ENCODE peak calls at places on chromosomes 12 and 14, in five cellular contexts. L is left ventricle myocardium inferior, O is pancreas, M is fibroblast of villous mesenchyme, P is uterus. B is an unnamed sample.
A peak's percentile ranks its signal among the peaks of the same experiment; 100 is the strongest.

GRCh38 chr14:99038401-99038800 is 233.6 kb downstream of the BCL11B start:
- DNase-seq in L (no peak), M (no peak), O (no peak), P (no peak), B (peak; percentile 56)

GRCh38 chr12:57127101-57127709 is 1.1 kb upstream of the LRP1 start:
- DNase-seq in M (no peak), P (peak; percentile 73), L (peak; percentile 77), O (peak; percentile 91), B (no peak)

GRCh38 chr12:44224399-44224798 is 388.5 kb downstream of the TMEM117 start:
- DNase-seq in P (no peak), L (no peak), M (no peak), O (no peak), B (no peak)

GRCh38 chr14:99195602-99196309 is 76.2 kb downstream of the BCL11B start:
- DNase-seq in L (no peak), O (no peak), P (no peak), M (no peak), B (peak; percentile 31)

GRCh38 chr12:3273409-3273853 is 196.3 kb downstream of the TSPAN9 start:
- DNase-seq in O (no peak), L (no peak), P (no peak), M (no peak), B (peak; percentile 43)

GRCh38 chr14:64800000-64800399 is 79.7 kb downstream of the SPTB start:
- DNase-seq in O (no peak), M (peak; percentile 31), P (no peak), L (peak; percentile 39), B (peak; percentile 28)

GRCh38 chr12:10705655-10706054 is 17.5 kb downstream of the YBX3 start:
- DNase-seq in M (peak; percentile 28), P (no peak), L (no peak), O (no peak), B (peak; percentile 40)

GRCh38 chr12:132528564-132529106 is 38.7 kb downstream of the FBRSL1 start:
- DNase-seq in L (no peak), M (no peak), P (no peak), O (no peak), B (no peak)

GRCh38 chr12:3298603-3299002 is 192.4 kb upstream of the PRMT8 start:
- DNase-seq in L (no peak), O (no peak), P (no peak), M (no peak), B (no peak)

GRCh38 chr14:92397839-92398564 is 75.0 kb downstream of the SLC24A4 start:
- DNase-seq in O (no peak), P (no peak), L (no peak), M (no peak), B (no peak)

GRCh38 chr12:27984275-27984674 is 11.7 kb upstream of the PTHLH start:
- DNase-seq in M (peak; percentile 61), O (no peak), L (no peak), P (no peak), B (peak; percentile 78)

GRCh38 chr12:12466157-12466556 is 96.5 kb downstream of the DUSP16 start:
- DNase-seq in O (no peak), L (no peak), P (no peak), M (no peak), B (no peak)

GRCh38 chr12:107847830-107848229 is 73.3 kb downstream of the ASCL4 start:
- DNase-seq in O (no peak), P (no peak), M (no peak), L (no peak), B (no peak)

GRCh38 chr14:62364161-62364560 is 601.9 kb downstream of the SNAPC1 start:
- DNase-seq in L (no peak), P (no peak), O (no peak), M (no peak), B (no peak)

GRCh38 chr12:49041036-49041880 is 19.3 kb downstream of the KMT2D start:
- DNase-seq in O (peak; percentile 72), M (no peak), P (no peak), L (no peak), B (no peak)

GRCh38 chr12:96233941-96234461 is 39.8 kb downstream of the ELK3 start:
- DNase-seq in L (peak; percentile 92), O (no peak), P (peak; percentile 99), M (peak; percentile 82), B (peak; percentile 97)

GRCh38 chr14:76958020-76958965 is 70.2 kb downstream of the IRF2BPL start:
- DNase-seq in M (no peak), L (no peak), O (peak; percentile 11), P (no peak), B (no peak)

GRCh38 chr14:76954791-76955190 is 73.7 kb downstream of the IRF2BPL start:
- DNase-seq in M (no peak), O (no peak), P (no peak), L (no peak), B (no peak)

GRCh38 chr14:76955575-76956252 is 72.8 kb downstream of the IRF2BPL start:
- DNase-seq in L (no peak), M (peak; percentile 75), P (no peak), O (no peak), B (peak; percentile 68)

GRCh38 chr14:76957224-76957881 is 71.2 kb downstream of the IRF2BPL start:
- DNase-seq in M (no peak), L (no peak), P (no peak), O (peak; percentile 51), B (no peak)

GRCh38 chr14:76956253-76957090 is 72.0 kb downstream of the IRF2BPL start:
- DNase-seq in O (peak; percentile 95), P (peak; percentile 79), M (peak; percentile 93), L (peak; percentile 88), B (peak; percentile 92)
- H3K4me3 ChIP-seq in O (peak overlapping the region; percentile 31), P (peak overlapping the region; percentile 43), M (peak overlapping the region; percentile 27), L (peak overlapping the region; percentile 61), B (no peak overlapping the region)

DNA sequence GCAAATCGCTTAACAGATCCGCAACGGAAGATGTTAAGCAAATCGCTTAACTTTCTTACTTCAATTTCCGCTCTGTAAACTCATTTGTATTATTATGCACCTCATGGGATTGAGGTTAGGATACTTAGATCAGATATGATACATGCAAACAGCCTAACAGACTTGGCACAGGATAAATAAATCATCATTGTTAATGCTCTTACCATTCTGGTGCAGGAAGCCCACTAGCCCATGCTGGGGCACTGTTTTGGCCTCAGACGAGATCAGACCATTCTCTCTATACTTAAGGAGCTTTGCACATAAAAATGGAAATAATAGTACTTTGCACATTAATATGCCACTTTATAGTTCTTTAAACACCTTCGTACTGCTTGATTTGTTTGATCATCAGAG is 445 bp downstream of the NCAPD2 start:
- DNase-seq in P (no peak), L (no peak), M (no peak), O (no peak), B (no peak)
- TF ChIP-seq CTCF in P (no peak), L (no peak), M (no peak), O (no peak), B (peak; percentile 13)

GRCh38 chr12:121130866-121131373 is 1.8 kb upstream of the P2RX7 start:
- DNase-seq in M (no peak), P (no peak), O (no peak), L (no peak), B (no peak)

GRCh38 chr12:121128908-121129704 is 3.6 kb upstream of the P2RX7 start:
- DNase-seq in O (peak; percentile 47), M (peak; percentile 57), P (peak; percentile 76), L (peak; percentile 78), B (peak; percentile 10)

GRCh38 chr12:121131941-121132341 is 735 bp upstream of the P2RX7 start:
- DNase-seq in O (no peak), M (no peak), L (no peak), P (no peak), B (no peak)

GRCh38 chr12:121127501-121127900 is 5.2 kb upstream of the P2RX7 start:
- DNase-seq in L (no peak), O (no peak), P (no peak), M (no peak), B (no peak)

DNA sequence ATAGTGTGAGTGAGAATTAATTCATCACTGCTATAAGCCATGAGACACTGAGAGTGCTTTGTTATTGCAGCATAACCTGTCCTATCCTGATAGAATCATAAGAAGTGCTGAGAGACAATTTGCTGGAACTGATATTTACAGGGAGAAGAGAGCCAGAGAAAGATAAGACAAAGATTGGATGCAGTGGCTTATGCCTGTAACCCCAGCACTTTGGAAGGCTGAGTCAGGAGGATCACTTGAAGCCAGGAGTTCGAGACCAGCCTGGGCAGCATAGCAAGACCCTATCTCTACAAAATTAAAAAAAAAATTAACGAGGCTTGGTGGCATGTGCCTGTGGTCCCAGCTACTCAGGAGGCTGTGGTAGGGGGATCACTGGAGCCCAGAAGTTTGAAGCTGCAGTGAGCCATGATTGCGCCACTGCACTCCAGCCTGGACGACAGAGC is 3.0 kb upstream of the P2RX7 start:
- DNase-seq in O (no peak), P (no peak), M (no peak), L (no peak), B (no peak)
- H3K4me3 ChIP-seq in O (no peak overlapping the region), P (no peak overlapping the region), M (no peak overlapping the region), L (peak overlapping the region; percentile 46), B (no peak overlapping the region)

GRCh38 chr12:123237646-123238329 is 4.6 kb downstream of the MTRFR start:
- DNase-seq in O (no peak), P (peak; percentile 60), M (peak; percentile 81), L (peak; percentile 64), B (peak; percentile 64)
- TF ChIP-seq CTCF in O (peak; percentile 60), P (peak; percentile 70), M (peak; percentile 74), L (peak; percentile 79), B (peak; percentile 69)

GRCh38 chr14:20801726-20802125 is 918 bp downstream of the RNASE1 start:
- DNase-seq in O (peak; percentile 75), L (peak; percentile 38), M (no peak), P (no peak), B (no peak)
- H3K4me3 ChIP-seq in O (peak overlapping the region; percentile 37), L (peak overlapping the region; percentile 66), M (no peak overlapping the region), P (peak overlapping the region; percentile 9), B (no peak overlapping the region)

DNA sequence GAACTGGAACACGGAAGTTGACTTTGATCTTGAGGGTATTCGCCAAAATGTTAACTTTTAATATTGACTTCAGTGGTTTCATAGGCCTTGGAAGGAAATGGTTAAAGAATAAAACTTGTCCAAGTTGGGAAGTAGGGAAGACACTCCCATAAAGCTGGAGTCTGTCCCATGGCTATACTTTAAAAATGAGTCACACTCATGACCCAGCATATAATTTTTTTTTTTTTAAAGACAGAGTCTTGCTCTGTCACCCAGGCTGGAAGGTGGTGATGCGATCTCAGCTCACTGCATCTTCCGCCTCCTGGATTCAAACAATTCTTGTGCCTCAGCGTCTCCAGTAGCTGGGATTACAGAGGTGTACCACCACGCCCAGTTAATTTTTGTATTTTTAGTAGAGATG is 19.6 kb downstream of the TMPRSS12 start:
- DNase-seq in O (no peak), P (no peak), L (no peak), M (peak; percentile 22), B (peak; percentile 46)
- TF ChIP-seq CTCF in O (no peak), P (no peak), L (no peak), M (no peak), B (no peak)

DNA sequence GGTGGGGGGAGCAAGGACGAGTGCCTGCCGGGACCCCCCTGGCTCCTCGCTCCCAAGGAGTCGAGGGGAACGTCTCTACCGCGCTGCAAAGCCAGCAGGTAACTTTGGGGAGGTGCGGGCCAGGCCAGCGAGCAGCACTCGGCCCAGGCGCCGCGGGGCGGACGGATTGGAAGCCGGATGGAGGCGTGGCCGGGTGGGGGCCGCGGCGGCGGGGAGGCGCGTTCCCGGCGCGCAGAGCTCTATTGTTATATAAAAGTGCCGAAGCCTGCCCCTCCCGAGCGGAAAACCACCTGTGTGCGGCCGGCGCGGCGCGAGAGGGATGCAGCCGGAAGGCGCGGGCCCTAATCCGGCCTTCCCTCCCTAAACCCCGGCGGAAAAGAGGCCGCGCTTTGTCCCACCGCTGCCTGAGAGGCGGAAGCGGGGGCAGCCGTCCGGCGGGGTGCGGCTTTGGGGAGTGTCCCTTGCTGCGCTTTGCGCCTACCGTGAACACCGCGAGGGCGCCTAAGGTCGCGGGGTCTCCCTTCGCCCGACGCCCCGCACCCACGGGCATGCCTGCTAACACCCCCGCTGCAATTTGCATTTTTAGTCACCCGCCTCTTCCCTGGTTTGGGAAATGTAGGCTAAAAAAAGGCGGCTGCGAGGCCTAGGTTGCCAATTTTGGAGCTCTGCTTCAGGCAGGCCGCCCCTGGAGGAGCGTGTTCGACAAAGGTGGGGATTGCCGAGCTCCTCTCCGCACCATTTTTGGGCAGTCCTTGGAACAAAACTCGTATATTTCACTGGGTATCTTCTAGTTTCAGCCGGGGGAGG is 1.7 kb upstream of the DUSP6 start:
- DNase-seq in P (peak; percentile 62), L (peak; percentile 87), M (peak; percentile 64), O (peak; percentile 92), B (peak; percentile 70)
- H3K4me3 ChIP-seq in P (peak overlapping the region; percentile 79), L (peak overlapping the region; percentile 89), M (peak overlapping the region; percentile 96), O (peak overlapping the region; percentile 69), B (peak overlapping the region; percentile 88)

B was measured in astrocyte of the spinal cord.